ENCODE peak calls at places on chromosomes 7 and 10, in nine cellular contexts. O, C, M, B, P, S, I, L and N are unnamed samples. For H3K9me3, the result is how much of the 10 kb centered on the place peaks cover.

GRCh38 chr7:6159524-6160011 is 112.9 kb downstream of the CYTH3 start:
- DNase-seq in O (no peak), C (no peak), M (no peak), B (no peak), P (no peak), S (no peak), I (no peak), L (no peak), N (no peak)

GRCh38 chr10:55628260-55628701 is 732.8 kb downstream of the ZWINT start:
- DNase-seq in O (no peak), C (no peak), M (no peak), B (peak), P (no peak), S (no peak), I (no peak), L (peak), N (no peak)

GRCh38 chr7:44394636-44395035 is 69.2 kb upstream of the CAMK2B start:
- DNase-seq in O (no peak), C (no peak), M (no peak), B (no peak), P (no peak), S (no peak), I (no peak), L (no peak), N (no peak)

GRCh38 chr10:52436664-52437063 is 122.6 kb downstream of the DKK1 start:
- DNase-seq in O (no peak), C (no peak), M (no peak), B (no peak), P (no peak), S (no peak), I (no peak), L (no peak), N (no peak)

GRCh38 chr7:75866129-75866496 is 12.7 kb upstream of the RHBDD2 start:
- DNase-seq in O (no peak), C (no peak), M (no peak), B (no peak), P (no peak), S (no peak), I (no peak), L (no peak), N (no peak)

GRCh38 chr10:11177926-11178453 is 160.3 kb downstream of the CELF2 start:
- DNase-seq in O (no peak), C (no peak), M (no peak), B (peak), P (no peak), S (no peak), I (peak), L (no peak), N (peak)

GRCh38 chr10:79947083-79947415 is 1.9 kb downstream of the SFTPD start:
- DNase-seq in O (no peak), C (no peak), M (no peak), B (no peak), P (no peak), S (peak), I (no peak), L (no peak), N (no peak)

GRCh38 chr10:18231480-18231879 is 91.3 kb downstream of the CACNB2 start:
- DNase-seq in O (no peak), C (no peak), M (no peak), B (no peak), P (no peak), S (no peak), I (no peak), L (no peak), N (no peak)

GRCh38 chr10:66440562-66440961 is 485.3 kb upstream of the LRRTM3 start:
- DNase-seq in O (no peak), C (no peak), M (no peak), B (no peak), P (no peak), S (no peak), I (no peak), L (no peak), N (no peak)

GRCh38 chr10:110755781-110756180 is 111.6 kb downstream of the RBM20 start:
- DNase-seq in O (no peak), C (no peak), M (no peak), B (no peak), P (no peak), S (no peak), I (no peak), L (no peak), N (no peak)

GRCh38 chr10:110751845-110752244 is 107.7 kb downstream of the RBM20 start:
- DNase-seq in O (no peak), C (no peak), M (no peak), B (no peak), P (no peak), S (no peak), I (no peak), L (no peak), N (no peak)

GRCh38 chr10:110756886-110757285 is 112.8 kb downstream of the RBM20 start:
- DNase-seq in O (no peak), C (no peak), M (no peak), B (no peak), P (no peak), S (no peak), I (no peak), L (no peak), N (no peak)

GRCh38 chr10:110753462-110753861 is 109.3 kb downstream of the RBM20 start:
- DNase-seq in O (no peak), C (no peak), M (no peak), B (no peak), P (no peak), S (no peak), I (no peak), L (no peak), N (no peak)

DNA sequence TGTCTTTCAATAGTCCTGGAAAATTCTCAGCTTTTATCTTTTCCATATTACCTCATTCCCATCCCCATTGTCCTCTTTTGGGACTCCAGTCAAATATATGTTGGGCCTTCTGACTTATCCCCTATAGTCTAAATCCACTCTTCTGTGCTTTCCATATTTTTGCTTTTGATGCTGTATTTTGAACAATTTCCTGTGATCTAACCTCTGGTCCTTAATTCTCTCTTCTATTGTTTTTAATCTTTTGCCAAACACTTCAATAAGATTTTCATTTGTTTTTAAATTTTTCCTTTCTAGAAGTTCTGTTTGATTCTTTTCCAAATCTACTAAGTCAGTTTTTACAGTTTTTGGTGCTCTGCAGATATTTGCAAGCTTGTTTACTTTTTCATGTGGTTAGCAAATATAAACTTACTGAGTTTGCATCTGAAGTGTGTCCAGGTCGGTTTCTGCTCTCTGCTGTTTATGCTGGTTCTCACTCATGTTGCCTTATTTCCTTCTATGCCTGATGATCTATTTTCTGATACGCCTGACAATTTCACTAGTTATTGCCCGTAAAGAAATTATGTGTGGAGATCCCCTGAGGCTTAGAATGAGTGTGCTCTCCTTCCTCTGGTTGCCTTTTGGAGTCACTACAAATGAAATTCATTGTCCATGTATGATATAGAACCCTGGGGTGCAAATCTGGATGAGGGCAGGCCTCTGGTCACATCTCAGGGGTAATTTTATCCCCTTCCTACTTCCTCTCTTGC is 110.4 kb downstream of the RBM20 start:
- DNase-seq in O (no peak), C (no peak), M (no peak), B (no peak), P (no peak), S (no peak), I (no peak), L (no peak), N (no peak)
- H3K4me3 ChIP-seq in O (no peak), C (no peak), M (no peak), B (no peak), P (no peak), S (no peak), I (no peak), L (no peak), N (no peak)

GRCh38 chr7:123735539-123735938 is 13.3 kb downstream of the WASL start:
- DNase-seq in O (no peak), C (no peak), M (no peak), B (no peak), P (no peak), S (no peak), I (no peak), L (no peak), N (no peak)
- H3K9me3 ChIP-seq in O (under half), C (under half), M (under half), B (under half), P (under half), S (under half), I (under half), L (under half), N (under half)

GRCh38 chr7:150377116-150377979 is 1.8 kb upstream of the ZNF775 start:
- DNase-seq in O (no peak), C (no peak), M (peak), B (peak), P (no peak), S (no peak), I (no peak), L (peak), N (no peak)
- H3K4me3 ChIP-seq in O (no peak), C (no peak), M (peak), B (no peak), P (no peak), S (no peak), I (no peak), L (no peak), N (no peak)

DNA sequence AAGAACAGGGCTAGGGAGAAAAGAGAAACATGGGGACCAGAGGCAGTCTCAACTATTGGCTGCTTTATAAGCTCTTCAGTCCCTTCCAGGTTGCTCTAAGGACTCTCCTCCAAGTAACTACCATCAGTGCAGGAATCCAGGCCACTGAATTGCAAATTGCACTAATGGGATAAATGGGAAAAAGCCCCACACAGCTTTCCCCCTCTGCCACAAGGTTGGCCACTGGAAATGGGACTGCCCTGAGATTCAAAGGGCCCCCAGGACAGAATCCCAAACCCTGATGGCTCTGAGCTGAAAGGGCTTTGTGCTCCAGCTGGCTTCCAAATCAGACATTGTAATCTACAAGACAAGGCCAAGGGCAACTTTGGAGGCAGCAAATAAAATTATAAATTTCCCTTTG is 633.2 kb downstream of the ACTR3B start:
- DNase-seq in O (no peak), C (no peak), M (no peak), B (no peak), P (no peak), S (no peak), I (no peak), L (no peak), N (no peak)
- H3K9me3 ChIP-seq in O (under half), C (under half), M (under half), B (under half), P (under half), S (under half), I (under half), L (under half), N (under half)

GRCh38 chr7:115812796-115813195 is 217.8 kb downstream of the TFEC start:
- DNase-seq in O (no peak), C (no peak), M (no peak), B (no peak), P (no peak), S (no peak), I (no peak), L (no peak), N (no peak)
- H3K4me3 ChIP-seq in O (no peak), C (no peak), M (no peak), B (no peak), P (no peak), S (no peak), I (no peak), L (no peak), N (no peak)

DNA sequence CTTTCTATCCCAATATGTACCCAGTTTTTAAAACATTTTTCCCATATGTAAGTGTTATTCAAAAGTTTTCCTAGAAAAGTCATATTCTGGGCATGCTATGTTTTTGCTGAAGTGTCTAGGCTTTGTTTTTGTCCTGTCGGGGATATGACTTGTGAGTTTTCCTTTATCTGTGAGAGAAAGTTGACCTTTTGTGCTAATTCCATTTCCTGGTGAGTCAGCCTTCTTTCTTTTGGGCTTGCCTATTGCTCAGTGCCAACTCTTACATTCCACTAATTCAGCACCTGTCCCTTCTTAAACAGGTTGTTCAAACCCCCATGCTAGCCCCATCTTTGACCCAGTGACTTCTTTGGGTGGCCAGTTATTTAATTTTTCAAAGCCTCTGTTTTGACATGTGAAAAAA is 146.2 kb downstream of the AHR start:
- DNase-seq in O (no peak), C (no peak), M (no peak), B (no peak), P (peak), S (peak), I (no peak), L (no peak), N (no peak)
- H3K9me3 ChIP-seq in O (under half), C (under half), M (under half), B (under half), P (under half), S (under half), I (under half), L (under half), N (under half)